ENCODE peak calls at places on chromosomes 1 and 21, in ten cellular contexts. One of them, this sample, is unnamed.

GRCh38 chr1:78231894-78232293 is 186.1 kb downstream of the GIPC2 start:
- DNase-seq in GM04504: no peak
- DNase-seq in G401: no peak
- DNase-seq in activated CD8-positive, alpha-beta memory T cell treated with anti-CD3 and anti-CD28 coated beads, Interleukin-2, amount 50 U/mL, for 48 hours: no peak
- DNase-seq in cardiac fibroblast: no peak
- DNase-seq in GM23338: no peak
- DNase-seq in adrenal gland: no peak
- DNase-seq in HT-29: peak; percentile 11
- DNase-seq in NCI-H1092: no peak
- DNase-seq in stimulated activated CD8-positive, alpha-beta memory T cell treated with anti-CD3 and anti-CD28 coated beads, Interleukin-4, amount 100 ng/mL, for 4 hours: no peak
- DNase-seq in this sample: no peak

GRCh38 chr1:198667186-198667585 is 28.3 kb downstream of the PTPRC start:
- DNase-seq in HT-29: no peak
- DNase-seq in cardiac fibroblast: no peak
- DNase-seq in NCI-H1092: no peak
- DNase-seq in G401: no peak
- DNase-seq in adrenal gland: no peak
- DNase-seq in GM23338: no peak
- DNase-seq in GM04504: peak; percentile 49
- DNase-seq in activated CD8-positive, alpha-beta memory T cell treated with anti-CD3 and anti-CD28 coated beads, Interleukin-2, amount 50 U/mL, for 48 hours: no peak
- DNase-seq in stimulated activated CD8-positive, alpha-beta memory T cell treated with anti-CD3 and anti-CD28 coated beads, Interleukin-4, amount 100 ng/mL, for 4 hours: no peak
- DNase-seq in this sample: no peak

GRCh38 chr1:182048562-182048961 is 12.9 kb downstream of the ZNF648 start:
- DNase-seq in GM04504: no peak
- DNase-seq in adrenal gland: no peak
- DNase-seq in GM23338: no peak
- DNase-seq in activated CD8-positive, alpha-beta memory T cell treated with anti-CD3 and anti-CD28 coated beads, Interleukin-2, amount 50 U/mL, for 48 hours: no peak
- DNase-seq in G401: no peak
- DNase-seq in cardiac fibroblast: no peak
- DNase-seq in HT-29: no peak
- DNase-seq in stimulated activated CD8-positive, alpha-beta memory T cell treated with anti-CD3 and anti-CD28 coated beads, Interleukin-4, amount 100 ng/mL, for 4 hours: no peak
- DNase-seq in NCI-H1092: no peak
- DNase-seq in this sample: no peak

GRCh38 chr21:16040601-16041000 is 310.8 kb downstream of the USP25 start:
- DNase-seq in G401: no peak
- DNase-seq in GM23338: no peak
- DNase-seq in NCI-H1092: no peak
- DNase-seq in cardiac fibroblast: peak; percentile 3
- DNase-seq in GM04504: no peak
- DNase-seq in HT-29: no peak
- DNase-seq in adrenal gland: no peak
- DNase-seq in activated CD8-positive, alpha-beta memory T cell treated with anti-CD3 and anti-CD28 coated beads, Interleukin-2, amount 50 U/mL, for 48 hours: no peak
- DNase-seq in stimulated activated CD8-positive, alpha-beta memory T cell treated with anti-CD3 and anti-CD28 coated beads, Interleukin-4, amount 100 ng/mL, for 4 hours: no peak
- DNase-seq in this sample: no peak

GRCh38 chr1:166119678-166120077 is 47.1 kb downstream of the FAM78B start:
- DNase-seq in HT-29: no peak
- DNase-seq in activated CD8-positive, alpha-beta memory T cell treated with anti-CD3 and anti-CD28 coated beads, Interleukin-2, amount 50 U/mL, for 48 hours: no peak
- DNase-seq in GM23338: no peak
- DNase-seq in GM04504: no peak
- DNase-seq in NCI-H1092: no peak
- DNase-seq in stimulated activated CD8-positive, alpha-beta memory T cell treated with anti-CD3 and anti-CD28 coated beads, Interleukin-4, amount 100 ng/mL, for 4 hours: no peak
- DNase-seq in G401: no peak
- DNase-seq in cardiac fibroblast: no peak
- DNase-seq in adrenal gland: no peak
- DNase-seq in this sample: no peak

GRCh38 chr1:73472810-73473209 is 725.2 kb downstream of the LRRIQ3 start:
- DNase-seq in cardiac fibroblast: no peak
- DNase-seq in adrenal gland: no peak
- DNase-seq in GM04504: no peak
- DNase-seq in stimulated activated CD8-positive, alpha-beta memory T cell treated with anti-CD3 and anti-CD28 coated beads, Interleukin-4, amount 100 ng/mL, for 4 hours: no peak
- DNase-seq in HT-29: no peak
- DNase-seq in GM23338: peak; percentile 35
- DNase-seq in activated CD8-positive, alpha-beta memory T cell treated with anti-CD3 and anti-CD28 coated beads, Interleukin-2, amount 50 U/mL, for 48 hours: no peak
- DNase-seq in NCI-H1092: no peak
- DNase-seq in G401: no peak
- DNase-seq in this sample: no peak

GRCh38 chr1:21280011-21280471 is 10.2 kb downstream of the ECE1 start:
- DNase-seq in cardiac fibroblast: peak; percentile 76
- DNase-seq in stimulated activated CD8-positive, alpha-beta memory T cell treated with anti-CD3 and anti-CD28 coated beads, Interleukin-4, amount 100 ng/mL, for 4 hours: no peak
- DNase-seq in G401: no peak
- DNase-seq in activated CD8-positive, alpha-beta memory T cell treated with anti-CD3 and anti-CD28 coated beads, Interleukin-2, amount 50 U/mL, for 48 hours: no peak
- DNase-seq in GM04504: no peak
- DNase-seq in adrenal gland: peak; percentile 42
- DNase-seq in HT-29: no peak
- DNase-seq in GM23338: no peak
- DNase-seq in NCI-H1092: no peak
- DNase-seq in this sample: no peak

GRCh38 chr21:44785620-44786344 is 15.8 kb downstream of the UBE2G2 start:
- DNase-seq in activated CD8-positive, alpha-beta memory T cell treated with anti-CD3 and anti-CD28 coated beads, Interleukin-2, amount 50 U/mL, for 48 hours: no peak
- DNase-seq in G401: no peak
- DNase-seq in GM23338: no peak
- DNase-seq in GM04504: no peak
- DNase-seq in HT-29: no peak
- DNase-seq in stimulated activated CD8-positive, alpha-beta memory T cell treated with anti-CD3 and anti-CD28 coated beads, Interleukin-4, amount 100 ng/mL, for 4 hours: no peak
- DNase-seq in adrenal gland: no peak
- DNase-seq in cardiac fibroblast: no peak
- DNase-seq in NCI-H1092: peak; percentile 60
- DNase-seq in this sample: no peak

GRCh38 chr1:97806996-97807395 is 113.8 kb downstream of the DPYD start:
- DNase-seq in activated CD8-positive, alpha-beta memory T cell treated with anti-CD3 and anti-CD28 coated beads, Interleukin-2, amount 50 U/mL, for 48 hours: no peak
- DNase-seq in adrenal gland: no peak
- DNase-seq in cardiac fibroblast: peak; percentile 27
- DNase-seq in GM23338: no peak
- DNase-seq in G401: no peak
- DNase-seq in stimulated activated CD8-positive, alpha-beta memory T cell treated with anti-CD3 and anti-CD28 coated beads, Interleukin-4, amount 100 ng/mL, for 4 hours: no peak
- DNase-seq in GM04504: no peak
- DNase-seq in HT-29: no peak
- DNase-seq in NCI-H1092: no peak
- DNase-seq in this sample: no peak

GRCh38 chr1:65812065-65812464 is 19.4 kb downstream of the PDE4B start:
- DNase-seq in adrenal gland: peak; percentile 55
- DNase-seq in cardiac fibroblast: peak; percentile 79
- DNase-seq in HT-29: no peak
- DNase-seq in GM04504: peak; percentile 82
- DNase-seq in NCI-H1092: no peak
- DNase-seq in stimulated activated CD8-positive, alpha-beta memory T cell treated with anti-CD3 and anti-CD28 coated beads, Interleukin-4, amount 100 ng/mL, for 4 hours: no peak
- DNase-seq in G401: peak; percentile 66
- DNase-seq in activated CD8-positive, alpha-beta memory T cell treated with anti-CD3 and anti-CD28 coated beads, Interleukin-2, amount 50 U/mL, for 48 hours: peak; percentile 59
- DNase-seq in GM23338: peak; percentile 30
- DNase-seq in this sample: peak; percentile 61

GRCh38 chr1:228964178-228964819 is 229.0 kb downstream of the RHOU start:
- DNase-seq in G401: no peak
- DNase-seq in stimulated activated CD8-positive, alpha-beta memory T cell treated with anti-CD3 and anti-CD28 coated beads, Interleukin-4, amount 100 ng/mL, for 4 hours: no peak
- DNase-seq in GM04504: peak; percentile 34
- DNase-seq in NCI-H1092: no peak
- DNase-seq in HT-29: no peak
- DNase-seq in adrenal gland: peak; percentile 19
- DNase-seq in cardiac fibroblast: peak; percentile 92
- DNase-seq in GM23338: no peak
- DNase-seq in activated CD8-positive, alpha-beta memory T cell treated with anti-CD3 and anti-CD28 coated beads, Interleukin-2, amount 50 U/mL, for 48 hours: no peak
- DNase-seq in this sample: no peak

GRCh38 chr1:17892225-17892624 is 137.1 kb downstream of the ACTL8 start:
- DNase-seq in cardiac fibroblast: no peak
- DNase-seq in G401: peak; percentile 25
- DNase-seq in stimulated activated CD8-positive, alpha-beta memory T cell treated with anti-CD3 and anti-CD28 coated beads, Interleukin-4, amount 100 ng/mL, for 4 hours: no peak
- DNase-seq in NCI-H1092: peak; percentile 76
- DNase-seq in adrenal gland: no peak
- DNase-seq in GM04504: no peak
- DNase-seq in HT-29: no peak
- DNase-seq in GM23338: no peak
- DNase-seq in activated CD8-positive, alpha-beta memory T cell treated with anti-CD3 and anti-CD28 coated beads, Interleukin-2, amount 50 U/mL, for 48 hours: no peak
- DNase-seq in this sample: peak; percentile 13

GRCh38 chr1:112396668-112397025 is 633 bp downstream of the CTTNBP2NL start:
- DNase-seq in adrenal gland: no peak
- DNase-seq in NCI-H1092: no peak
- DNase-seq in GM23338: peak; percentile 54
- DNase-seq in G401: peak; percentile 41
- DNase-seq in HT-29: no peak
- DNase-seq in activated CD8-positive, alpha-beta memory T cell treated with anti-CD3 and anti-CD28 coated beads, Interleukin-2, amount 50 U/mL, for 48 hours: no peak
- DNase-seq in stimulated activated CD8-positive, alpha-beta memory T cell treated with anti-CD3 and anti-CD28 coated beads, Interleukin-4, amount 100 ng/mL, for 4 hours: no peak
- DNase-seq in GM04504: no peak
- DNase-seq in cardiac fibroblast: peak; percentile 27
- DNase-seq in this sample: peak; percentile 42

GRCh38 chr1:203915811-203916210 is 54.4 kb downstream of the SNRPE start:
- DNase-seq in HT-29: no peak
- DNase-seq in activated CD8-positive, alpha-beta memory T cell treated with anti-CD3 and anti-CD28 coated beads, Interleukin-2, amount 50 U/mL, for 48 hours: no peak
- DNase-seq in stimulated activated CD8-positive, alpha-beta memory T cell treated with anti-CD3 and anti-CD28 coated beads, Interleukin-4, amount 100 ng/mL, for 4 hours: no peak
- DNase-seq in GM23338: no peak
- DNase-seq in G401: no peak
- DNase-seq in NCI-H1092: no peak
- DNase-seq in cardiac fibroblast: no peak
- DNase-seq in adrenal gland: no peak
- DNase-seq in GM04504: no peak
- DNase-seq in this sample: no peak

GRCh38 chr21:35257413-35257812 is 208.3 kb upstream of the RUNX1 start:
- DNase-seq in GM23338: no peak
- DNase-seq in cardiac fibroblast: peak; percentile 95
- DNase-seq in stimulated activated CD8-positive, alpha-beta memory T cell treated with anti-CD3 and anti-CD28 coated beads, Interleukin-4, amount 100 ng/mL, for 4 hours: no peak
- DNase-seq in adrenal gland: peak; percentile 85
- DNase-seq in activated CD8-positive, alpha-beta memory T cell treated with anti-CD3 and anti-CD28 coated beads, Interleukin-2, amount 50 U/mL, for 48 hours: no peak
- DNase-seq in G401: no peak
- DNase-seq in GM04504: peak; percentile 72
- DNase-seq in HT-29: peak; percentile 24
- DNase-seq in NCI-H1092: peak; percentile 27
- DNase-seq in this sample: no peak

GRCh38 chr1:241213147-241213546 is 143.9 kb downstream of the RGS7 start:
- DNase-seq in GM04504: no peak
- DNase-seq in HT-29: peak; percentile 41
- DNase-seq in activated CD8-positive, alpha-beta memory T cell treated with anti-CD3 and anti-CD28 coated beads, Interleukin-2, amount 50 U/mL, for 48 hours: no peak
- DNase-seq in G401: peak; percentile 31
- DNase-seq in cardiac fibroblast: no peak
- DNase-seq in GM23338: no peak
- DNase-seq in adrenal gland: peak; percentile 35
- DNase-seq in stimulated activated CD8-positive, alpha-beta memory T cell treated with anti-CD3 and anti-CD28 coated beads, Interleukin-4, amount 100 ng/mL, for 4 hours: no peak
- DNase-seq in NCI-H1092: no peak
- DNase-seq in this sample: peak; percentile 18

GRCh38 chr1:173303984-173304383 is 96.9 kb upstream of the TNFSF4 start:
- DNase-seq in GM04504: no peak
- DNase-seq in G401: no peak
- DNase-seq in NCI-H1092: no peak
- DNase-seq in GM23338: no peak
- DNase-seq in stimulated activated CD8-positive, alpha-beta memory T cell treated with anti-CD3 and anti-CD28 coated beads, Interleukin-4, amount 100 ng/mL, for 4 hours: no peak
- DNase-seq in HT-29: no peak
- DNase-seq in adrenal gland: no peak
- DNase-seq in cardiac fibroblast: no peak
- DNase-seq in activated CD8-positive, alpha-beta memory T cell treated with anti-CD3 and anti-CD28 coated beads, Interleukin-2, amount 50 U/mL, for 48 hours: no peak
- DNase-seq in this sample: no peak

GRCh38 chr1:6510493-6510892 is 19.0 kb upstream of the PLEKHG5 start:
- DNase-seq in G401: no peak
- DNase-seq in GM23338: no peak
- DNase-seq in NCI-H1092: no peak
- DNase-seq in stimulated activated CD8-positive, alpha-beta memory T cell treated with anti-CD3 and anti-CD28 coated beads, Interleukin-4, amount 100 ng/mL, for 4 hours: no peak
- DNase-seq in activated CD8-positive, alpha-beta memory T cell treated with anti-CD3 and anti-CD28 coated beads, Interleukin-2, amount 50 U/mL, for 48 hours: no peak
- DNase-seq in GM04504: no peak
- DNase-seq in adrenal gland: no peak
- DNase-seq in cardiac fibroblast: no peak
- DNase-seq in HT-29: no peak
- DNase-seq in this sample: no peak

GRCh38 chr1:234941711-234942320 is 186.8 kb downstream of the TOMM20 start:
- DNase-seq in stimulated activated CD8-positive, alpha-beta memory T cell treated with anti-CD3 and anti-CD28 coated beads, Interleukin-4, amount 100 ng/mL, for 4 hours: no peak
- DNase-seq in cardiac fibroblast: no peak
- DNase-seq in activated CD8-positive, alpha-beta memory T cell treated with anti-CD3 and anti-CD28 coated beads, Interleukin-2, amount 50 U/mL, for 48 hours: peak; percentile 42
- DNase-seq in G401: no peak
- DNase-seq in NCI-H1092: no peak
- DNase-seq in GM23338: no peak
- DNase-seq in GM04504: no peak
- DNase-seq in adrenal gland: no peak
- DNase-seq in HT-29: no peak
- DNase-seq in this sample: no peak

GRCh38 chr1:33824971-33825370 is 38.9 kb upstream of the HMGB4 start:
- DNase-seq in cardiac fibroblast: no peak
- DNase-seq in G401: no peak
- DNase-seq in adrenal gland: no peak
- DNase-seq in stimulated activated CD8-positive, alpha-beta memory T cell treated with anti-CD3 and anti-CD28 coated beads, Interleukin-4, amount 100 ng/mL, for 4 hours: no peak
- DNase-seq in activated CD8-positive, alpha-beta memory T cell treated with anti-CD3 and anti-CD28 coated beads, Interleukin-2, amount 50 U/mL, for 48 hours: no peak
- DNase-seq in GM23338: no peak
- DNase-seq in GM04504: no peak
- DNase-seq in NCI-H1092: no peak
- DNase-seq in HT-29: no peak
- DNase-seq in this sample: no peak

GRCh38 chr1:218851601-218852000 is 322.1 kb upstream of the LYPLAL1 start:
- DNase-seq in HT-29: no peak
- DNase-seq in activated CD8-positive, alpha-beta memory T cell treated with anti-CD3 and anti-CD28 coated beads, Interleukin-2, amount 50 U/mL, for 48 hours: no peak
- DNase-seq in GM23338: no peak
- DNase-seq in NCI-H1092: no peak
- DNase-seq in cardiac fibroblast: peak; percentile 22
- DNase-seq in adrenal gland: no peak
- DNase-seq in G401: no peak
- DNase-seq in GM04504: no peak
- DNase-seq in stimulated activated CD8-positive, alpha-beta memory T cell treated with anti-CD3 and anti-CD28 coated beads, Interleukin-4, amount 100 ng/mL, for 4 hours: no peak
- DNase-seq in this sample: no peak

GRCh38 chr1:93414749-93415148 is 33.2 kb upstream of the FNBP1L start:
- DNase-seq in GM04504: no peak
- DNase-seq in HT-29: no peak
- DNase-seq in cardiac fibroblast: no peak
- DNase-seq in GM23338: no peak
- DNase-seq in adrenal gland: no peak
- DNase-seq in G401: no peak
- DNase-seq in NCI-H1092: no peak
- DNase-seq in stimulated activated CD8-positive, alpha-beta memory T cell treated with anti-CD3 and anti-CD28 coated beads, Interleukin-4, amount 100 ng/mL, for 4 hours: no peak
- DNase-seq in activated CD8-positive, alpha-beta memory T cell treated with anti-CD3 and anti-CD28 coated beads, Interleukin-2, amount 50 U/mL, for 48 hours: no peak
- DNase-seq in this sample: no peak

GRCh38 chr1:10823000-10823401 is 26.6 kb upstream of the CASZ1 start:
- DNase-seq in cardiac fibroblast: no peak
- DNase-seq in activated CD8-positive, alpha-beta memory T cell treated with anti-CD3 and anti-CD28 coated beads, Interleukin-2, amount 50 U/mL, for 48 hours: no peak
- DNase-seq in stimulated activated CD8-positive, alpha-beta memory T cell treated with anti-CD3 and anti-CD28 coated beads, Interleukin-4, amount 100 ng/mL, for 4 hours: no peak
- DNase-seq in NCI-H1092: no peak
- DNase-seq in GM23338: no peak
- DNase-seq in G401: peak; percentile 24
- DNase-seq in GM04504: no peak
- DNase-seq in HT-29: no peak
- DNase-seq in adrenal gland: peak; percentile 21
- DNase-seq in this sample: peak; percentile 8

GRCh38 chr1:214331827-214332423 is 51.0 kb downstream of the SMYD2 start:
- DNase-seq in NCI-H1092: peak; percentile 33
- DNase-seq in activated CD8-positive, alpha-beta memory T cell treated with anti-CD3 and anti-CD28 coated beads, Interleukin-2, amount 50 U/mL, for 48 hours: peak; percentile 81
- DNase-seq in cardiac fibroblast: peak; percentile 43
- DNase-seq in GM23338: peak; percentile 79
- DNase-seq in GM04504: no peak
- DNase-seq in G401: peak; percentile 20
- DNase-seq in HT-29: peak; percentile 53
- DNase-seq in stimulated activated CD8-positive, alpha-beta memory T cell treated with anti-CD3 and anti-CD28 coated beads, Interleukin-4, amount 100 ng/mL, for 4 hours: no peak
- DNase-seq in adrenal gland: no peak
- DNase-seq in this sample: peak; percentile 16

GRCh38 chr1:98355656-98356384 is 305.7 kb upstream of the SNX7 start:
- DNase-seq in G401: no peak
- DNase-seq in HT-29: peak; percentile 9
- DNase-seq in GM23338: no peak
- DNase-seq in stimulated activated CD8-positive, alpha-beta memory T cell treated with anti-CD3 and anti-CD28 coated beads, Interleukin-4, amount 100 ng/mL, for 4 hours: no peak
- DNase-seq in cardiac fibroblast: no peak
- DNase-seq in adrenal gland: no peak
- DNase-seq in GM04504: no peak
- DNase-seq in activated CD8-positive, alpha-beta memory T cell treated with anti-CD3 and anti-CD28 coated beads, Interleukin-2, amount 50 U/mL, for 48 hours: no peak
- DNase-seq in NCI-H1092: no peak
- DNase-seq in this sample: no peak

This sample was measured in cerebellar cortex.